ENCODE peak calls at places on chromosomes 16 and 17, in ten cellular contexts. One of them, this sample, is unnamed.

GRCh38 chr17:45132569-45133463 is 501 bp upstream of the PLCD3 start:
- DNase-seq in AG10803: peak; percentile 77
- DNase-seq in AG09309: no peak
- DNase-seq in adrenal gland: peak; percentile 88
- DNase-seq in neural progenitor cell: peak; percentile 86
- DNase-seq in choroid plexus epithelial cell: peak; percentile 81
- DNase-seq in body of pancreas: peak; percentile 87
- DNase-seq in uterus: peak; percentile 83
- DNase-seq in tibial nerve: peak; percentile 78
- DNase-seq in pancreas: peak; percentile 93
- DNase-seq in this sample: no peak

GRCh38 chr17:64269687-64270649 is 6.9 kb upstream of the TEX2 start:
- DNase-seq in AG10803: no peak
- DNase-seq in tibial nerve: no peak
- DNase-seq in body of pancreas: no peak
- DNase-seq in choroid plexus epithelial cell: no peak
- DNase-seq in uterus: no peak
- DNase-seq in AG09309: no peak
- DNase-seq in pancreas: no peak
- DNase-seq in adrenal gland: no peak
- DNase-seq in neural progenitor cell: peak; percentile 18
- DNase-seq in this sample: no peak

GRCh38 chr17:60154616-60155426 is 5.0 kb downstream of the CA4 start:
- DNase-seq in adrenal gland: no peak
- DNase-seq in choroid plexus epithelial cell: peak; percentile 66
- DNase-seq in tibial nerve: peak; percentile 33
- DNase-seq in body of pancreas: peak; percentile 29
- DNase-seq in uterus: no peak
- DNase-seq in pancreas: no peak
- DNase-seq in neural progenitor cell: no peak
- DNase-seq in AG10803: peak; percentile 84
- DNase-seq in AG09309: peak; percentile 58
- DNase-seq in this sample: peak; percentile 81

GRCh38 chr16:54164789-54165173 is 121.8 kb downstream of the IRX3 start:
- DNase-seq in tibial nerve: no peak
- DNase-seq in AG10803: no peak
- DNase-seq in body of pancreas: no peak
- DNase-seq in uterus: no peak
- DNase-seq in AG09309: no peak
- DNase-seq in adrenal gland: no peak
- DNase-seq in pancreas: no peak
- DNase-seq in neural progenitor cell: no peak
- DNase-seq in choroid plexus epithelial cell: no peak
- DNase-seq in this sample: no peak

GRCh38 chr16:66717112-66717675 is 20.7 kb upstream of the CMTM4 start:
- DNase-seq in pancreas: no peak
- DNase-seq in tibial nerve: no peak
- DNase-seq in body of pancreas: no peak
- DNase-seq in AG10803: peak; percentile 88
- DNase-seq in neural progenitor cell: peak; percentile 61
- DNase-seq in choroid plexus epithelial cell: peak; percentile 74
- DNase-seq in AG09309: no peak
- DNase-seq in uterus: no peak
- DNase-seq in adrenal gland: peak; percentile 57
- DNase-seq in this sample: peak; percentile 22

GRCh38 chr17:28899212-28899815 is 1.8 kb upstream of the FLOT2 start:
- DNase-seq in tibial nerve: no peak
- DNase-seq in body of pancreas: no peak
- DNase-seq in choroid plexus epithelial cell: no peak
- DNase-seq in uterus: no peak
- DNase-seq in neural progenitor cell: no peak
- DNase-seq in AG10803: no peak
- DNase-seq in AG09309: no peak
- DNase-seq in adrenal gland: no peak
- DNase-seq in pancreas: no peak
- DNase-seq in this sample: no peak

GRCh38 chr16:84829168-84829965 is 9.6 kb downstream of the CRISPLD2 start:
- DNase-seq in AG09309: peak; percentile 71
- DNase-seq in AG10803: peak; percentile 96
- DNase-seq in uterus: peak; percentile 83
- DNase-seq in pancreas: no peak
- DNase-seq in adrenal gland: no peak
- DNase-seq in neural progenitor cell: peak; percentile 42
- DNase-seq in tibial nerve: no peak
- DNase-seq in body of pancreas: no peak
- DNase-seq in choroid plexus epithelial cell: peak; percentile 88
- DNase-seq in this sample: peak; percentile 96

GRCh38 chr16:76683051-76683450 is 405.9 kb downstream of the CNTNAP4 start:
- DNase-seq in choroid plexus epithelial cell: no peak
- DNase-seq in AG09309: no peak
- DNase-seq in adrenal gland: no peak
- DNase-seq in body of pancreas: no peak
- DNase-seq in AG10803: no peak
- DNase-seq in neural progenitor cell: peak; percentile 25
- DNase-seq in uterus: no peak
- DNase-seq in pancreas: no peak
- DNase-seq in tibial nerve: no peak
- DNase-seq in this sample: no peak

DNA sequence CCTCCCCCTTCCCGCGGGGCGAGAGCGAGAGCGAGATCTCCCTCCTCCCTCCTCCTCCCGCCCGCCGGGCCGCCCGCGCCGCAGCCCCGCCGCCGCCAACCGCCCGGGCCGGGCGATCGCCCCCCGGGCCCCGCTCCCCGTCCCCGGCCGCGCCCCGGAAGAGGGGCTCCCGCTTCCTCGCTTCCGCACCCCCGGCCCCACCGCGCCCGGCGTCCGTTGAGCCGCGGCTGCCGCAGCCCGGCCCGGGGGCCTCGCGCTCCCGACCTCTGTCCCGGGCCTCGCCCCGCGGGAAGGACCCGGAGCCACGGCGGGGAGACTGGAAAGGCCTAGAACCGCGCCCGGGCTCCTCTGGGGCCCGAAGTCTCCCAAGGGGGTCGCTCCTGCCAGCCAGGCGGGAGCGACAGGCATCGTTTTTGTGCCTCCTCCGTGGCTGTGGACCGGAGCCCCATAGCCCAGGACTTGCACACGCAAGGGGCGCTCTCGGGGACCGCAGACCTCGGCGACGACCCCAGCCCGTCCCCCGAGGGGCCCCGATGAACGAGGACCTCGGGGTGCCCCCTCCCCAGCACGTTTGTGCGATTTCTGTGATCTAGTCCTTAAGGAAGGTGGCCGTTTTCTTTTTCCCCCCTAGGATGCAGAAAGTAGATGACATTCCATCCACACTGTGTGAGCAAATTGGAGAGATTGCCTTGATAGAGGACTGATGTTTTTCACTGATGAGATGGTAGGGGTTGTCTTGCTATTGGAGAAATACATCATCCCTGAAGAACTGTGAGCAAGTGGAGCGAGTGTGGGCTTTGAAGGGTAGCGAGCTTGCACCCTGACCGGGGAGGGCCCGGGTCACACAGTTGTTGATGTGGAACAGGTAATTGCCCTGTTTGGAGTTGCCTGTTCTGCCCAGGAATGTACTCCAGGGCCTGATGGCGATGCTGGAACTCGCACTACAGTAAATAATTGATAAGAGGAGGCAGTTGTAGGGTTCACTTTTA is 610 bp downstream of the BANP start:
- DNase-seq in adrenal gland: no peak
- DNase-seq in AG10803: peak; percentile 17
- DNase-seq in body of pancreas: peak; percentile 30
- DNase-seq in choroid plexus epithelial cell: no peak
- DNase-seq in neural progenitor cell: no peak
- DNase-seq in pancreas: peak; percentile 84
- DNase-seq in tibial nerve: no peak
- DNase-seq in uterus: no peak
- DNase-seq in AG09309: no peak
- DNase-seq in this sample: no peak
- TF ChIP-seq CTCF in adrenal gland: no peak
- TF ChIP-seq CTCF in AG10803: peak; percentile 25
- TF ChIP-seq CTCF in body of pancreas: no peak
- TF ChIP-seq CTCF in choroid plexus epithelial cell: peak; percentile 41
- TF ChIP-seq CTCF in neural progenitor cell: peak; percentile 41
- TF ChIP-seq CTCF in pancreas: no peak
- TF ChIP-seq CTCF in tibial nerve: no peak
- TF ChIP-seq CTCF in uterus: no peak
- TF ChIP-seq CTCF in AG09309: peak; percentile 31
- TF ChIP-seq CTCF in this sample: peak; percentile 26

DNA sequence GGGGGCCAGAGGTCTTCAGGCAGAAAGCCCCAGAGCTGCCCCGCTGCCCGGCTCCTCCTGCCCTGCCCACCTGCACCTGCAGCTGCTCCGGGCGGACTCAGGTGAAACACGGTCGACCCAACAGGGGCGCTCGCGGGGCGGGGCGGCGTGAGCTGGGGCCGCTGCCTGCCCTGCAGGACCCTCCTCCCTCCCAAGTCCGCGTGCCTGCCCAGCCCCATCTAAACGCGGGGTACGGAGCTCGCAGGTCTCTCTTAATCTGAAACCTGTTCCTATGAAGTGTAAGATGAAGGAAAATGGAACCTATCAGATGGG is 28.1 kb downstream of the GNPTG start:
- DNase-seq in uterus: no peak
- DNase-seq in tibial nerve: no peak
- DNase-seq in AG10803: no peak
- DNase-seq in adrenal gland: no peak
- DNase-seq in choroid plexus epithelial cell: no peak
- DNase-seq in body of pancreas: no peak
- DNase-seq in AG09309: no peak
- DNase-seq in neural progenitor cell: no peak
- DNase-seq in pancreas: peak; percentile 86
- DNase-seq in this sample: no peak
- H3K4me3 ChIP-seq in uterus: no peak overlapping the region
- H3K4me3 ChIP-seq in tibial nerve: no peak overlapping the region
- H3K4me3 ChIP-seq in AG10803: no peak overlapping the region
- H3K4me3 ChIP-seq in adrenal gland: no peak overlapping the region
- H3K4me3 ChIP-seq in choroid plexus epithelial cell: peak overlapping the region; percentile 39
- H3K4me3 ChIP-seq in body of pancreas: peak overlapping the region; percentile 17
- H3K4me3 ChIP-seq in AG09309: no peak overlapping the region
- H3K4me3 ChIP-seq in neural progenitor cell: peak overlapping the region; percentile 80
- H3K4me3 ChIP-seq in pancreas: no peak overlapping the region
- H3K4me3 ChIP-seq in this sample: peak overlapping the region; percentile 27

GRCh38 chr17:65487161-65487560 is 74.3 kb downstream of the AXIN2 start:
- DNase-seq in choroid plexus epithelial cell: no peak
- DNase-seq in pancreas: no peak
- DNase-seq in body of pancreas: no peak
- DNase-seq in uterus: no peak
- DNase-seq in adrenal gland: no peak
- DNase-seq in neural progenitor cell: no peak
- DNase-seq in AG09309: no peak
- DNase-seq in AG10803: no peak
- DNase-seq in tibial nerve: no peak
- DNase-seq in this sample: no peak

GRCh38 chr17:65485388-65486299 is 75.8 kb downstream of the AXIN2 start:
- DNase-seq in adrenal gland: no peak
- DNase-seq in tibial nerve: no peak
- DNase-seq in choroid plexus epithelial cell: no peak
- DNase-seq in AG09309: no peak
- DNase-seq in AG10803: peak; percentile 56
- DNase-seq in body of pancreas: peak; percentile 14
- DNase-seq in pancreas: no peak
- DNase-seq in neural progenitor cell: no peak
- DNase-seq in uterus: no peak
- DNase-seq in this sample: peak; percentile 49

GRCh38 chr17:65489413-65490170 is 71.9 kb downstream of the AXIN2 start:
- DNase-seq in body of pancreas: no peak
- DNase-seq in choroid plexus epithelial cell: no peak
- DNase-seq in uterus: no peak
- DNase-seq in tibial nerve: no peak
- DNase-seq in adrenal gland: no peak
- DNase-seq in AG10803: peak; percentile 4
- DNase-seq in AG09309: no peak
- DNase-seq in neural progenitor cell: no peak
- DNase-seq in pancreas: no peak
- DNase-seq in this sample: no peak

GRCh38 chr17:65488665-65489064 is 72.8 kb downstream of the AXIN2 start:
- DNase-seq in adrenal gland: no peak
- DNase-seq in neural progenitor cell: no peak
- DNase-seq in body of pancreas: no peak
- DNase-seq in AG10803: no peak
- DNase-seq in tibial nerve: no peak
- DNase-seq in pancreas: no peak
- DNase-seq in AG09309: no peak
- DNase-seq in choroid plexus epithelial cell: no peak
- DNase-seq in uterus: no peak
- DNase-seq in this sample: no peak

DNA sequence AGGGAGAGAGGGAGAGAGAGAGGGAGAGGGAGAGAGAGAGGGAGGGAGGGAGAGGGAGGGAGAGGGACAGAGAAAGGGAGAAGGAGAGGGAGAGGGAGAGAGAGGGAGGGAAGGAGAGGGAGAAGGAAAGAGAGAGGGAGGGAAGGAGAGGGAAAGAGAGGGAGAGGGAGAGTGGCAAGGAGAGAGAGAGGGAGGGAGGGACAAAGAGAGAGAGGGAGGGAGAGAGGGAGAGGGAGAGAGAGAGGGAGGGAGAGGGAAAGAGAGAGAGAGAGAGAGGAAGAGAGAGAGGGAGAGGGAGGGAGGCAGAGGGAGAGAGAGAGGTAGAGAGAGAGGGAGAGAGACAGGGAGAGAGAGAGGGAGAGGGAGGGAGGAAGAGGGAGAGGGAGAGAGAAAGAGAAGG is 73.5 kb downstream of the AXIN2 start:
- DNase-seq in tibial nerve: no peak
- DNase-seq in neural progenitor cell: no peak
- DNase-seq in pancreas: no peak
- DNase-seq in choroid plexus epithelial cell: no peak
- DNase-seq in AG09309: no peak
- DNase-seq in uterus: no peak
- DNase-seq in adrenal gland: no peak
- DNase-seq in body of pancreas: no peak
- DNase-seq in AG10803: no peak
- DNase-seq in this sample: no peak
- TF ChIP-seq CTCF in tibial nerve: no peak
- TF ChIP-seq CTCF in neural progenitor cell: no peak
- TF ChIP-seq CTCF in pancreas: no peak
- TF ChIP-seq CTCF in choroid plexus epithelial cell: no peak
- TF ChIP-seq CTCF in AG09309: no peak
- TF ChIP-seq CTCF in uterus: no peak
- TF ChIP-seq CTCF in adrenal gland: peak; percentile 19
- TF ChIP-seq CTCF in body of pancreas: no peak
- TF ChIP-seq CTCF in AG10803: no peak
- TF ChIP-seq CTCF in this sample: no peak

GRCh38 chr16:5917436-5917835 is 819.8 kb upstream of the EEF2KMT start:
- DNase-seq in AG10803: no peak
- DNase-seq in uterus: no peak
- DNase-seq in choroid plexus epithelial cell: no peak
- DNase-seq in tibial nerve: no peak
- DNase-seq in pancreas: no peak
- DNase-seq in neural progenitor cell: no peak
- DNase-seq in body of pancreas: no peak
- DNase-seq in adrenal gland: no peak
- DNase-seq in AG09309: no peak
- DNase-seq in this sample: no peak

GRCh38 chr16:5918553-5919127 is 821.0 kb upstream of the EEF2KMT start:
- DNase-seq in AG09309: no peak
- DNase-seq in choroid plexus epithelial cell: no peak
- DNase-seq in tibial nerve: no peak
- DNase-seq in body of pancreas: peak; percentile 10
- DNase-seq in uterus: no peak
- DNase-seq in pancreas: no peak
- DNase-seq in adrenal gland: no peak
- DNase-seq in AG10803: no peak
- DNase-seq in neural progenitor cell: peak; percentile 26
- DNase-seq in this sample: no peak

GRCh38 chr16:5916711-5917191 is 819.2 kb upstream of the EEF2KMT start:
- DNase-seq in neural progenitor cell: peak; percentile 61
- DNase-seq in pancreas: no peak
- DNase-seq in choroid plexus epithelial cell: no peak
- DNase-seq in body of pancreas: no peak
- DNase-seq in adrenal gland: no peak
- DNase-seq in AG10803: no peak
- DNase-seq in tibial nerve: no peak
- DNase-seq in AG09309: no peak
- DNase-seq in uterus: no peak
- DNase-seq in this sample: no peak
- H3K4me3 ChIP-seq in neural progenitor cell: peak overlapping the region; percentile 14
- H3K4me3 ChIP-seq in pancreas: no peak overlapping the region
- H3K4me3 ChIP-seq in choroid plexus epithelial cell: no peak overlapping the region
- H3K4me3 ChIP-seq in body of pancreas: no peak overlapping the region
- H3K4me3 ChIP-seq in adrenal gland: no peak overlapping the region
- H3K4me3 ChIP-seq in AG10803: no peak overlapping the region
- H3K4me3 ChIP-seq in tibial nerve: no peak overlapping the region
- H3K4me3 ChIP-seq in AG09309: no peak overlapping the region
- H3K4me3 ChIP-seq in uterus: no peak overlapping the region
- H3K4me3 ChIP-seq in this sample: no peak overlapping the region